ENCODE peak calls at places on chromosome 17, in eight cellular contexts. I is A549, H is tibial nerve, Q is transverse colon, X is stomach, S is sigmoid colon, L is SK-N-SH, E is esophagus muscularis mucosa. U is an unnamed sample. For H3K4me1, the result is how much of the 10 kb centered on the place peaks cover.

GRCh38 chr17:61574542-61575351 is 16.3 kb downstream of the NACA2 start:
- DNase-seq in H (no peak), E (no peak), Q (no peak), I (peak), L (peak), X (no peak), S (no peak), U (no peak)

GRCh38 chr17:79630120-79630519 is 19.3 kb upstream of the RBFOX3 start:
- DNase-seq in L (peak), Q (no peak), I (peak), H (no peak), S (peak), X (peak), E (no peak), U (peak)

GRCh38 chr17:76268015-76268749 is 3.0 kb downstream of the UBALD2 start:
- DNase-seq in E (peak), I (no peak), Q (peak), X (peak), L (peak), S (peak), H (peak), U (peak)

GRCh38 chr17:27575100-27575911 is 55.7 kb upstream of the LGALS9 start:
- DNase-seq in S (no peak), X (no peak), L (no peak), E (no peak), I (no peak), H (no peak), Q (no peak), U (no peak)

GRCh38 chr17:16354585-16354984 is 1.3 kb upstream of the CENPV start:
- DNase-seq in E (no peak), H (no peak), I (no peak), S (peak), L (no peak), X (no peak), Q (no peak), U (peak)

GRCh38 chr17:68197091-68197996 is 50.5 kb upstream of the AMZ2 start:
- DNase-seq in I (peak), S (no peak), L (peak), E (no peak), H (no peak), Q (peak), X (no peak), U (no peak)

GRCh38 chr17:29840884-29841283 is 89.1 kb downstream of the SSH2 start:
- DNase-seq in Q (no peak), E (no peak), S (no peak), I (no peak), H (no peak), X (no peak), L (no peak), U (no peak)

GRCh38 chr17:2189231-2189630 is 114.4 kb downstream of the SMG6 start:
- DNase-seq in I (no peak), E (no peak), H (no peak), Q (no peak), L (no peak), S (no peak), X (no peak), U (no peak)

GRCh38 chr17:73795730-73796129 is 151.5 kb upstream of the SDK2 start:
- DNase-seq in X (no peak), S (no peak), Q (no peak), I (no peak), L (no peak), H (no peak), E (no peak), U (no peak)

GRCh38 chr17:34607917-34608316 is 28.5 kb downstream of the TMEM132E start:
- DNase-seq in S (no peak), Q (no peak), H (no peak), X (no peak), E (no peak), L (no peak), I (no peak), U (no peak)

GRCh38 chr17:39231587-39232551 is 6.1 kb upstream of the STAC2 start:
- DNase-seq in Q (peak), H (no peak), L (peak), X (peak), E (no peak), S (peak), I (peak), U (no peak)

GRCh38 chr17:40582328-40582901 is 17.1 kb upstream of the CCR7 start:
- DNase-seq in Q (peak), S (no peak), X (peak), I (no peak), L (no peak), H (no peak), E (no peak), U (peak)

GRCh38 chr17:45584092-45585036 is 93.8 kb upstream of the PLEKHM1 start:
- DNase-seq in I (peak), S (peak), E (peak), H (no peak), L (peak), X (peak), Q (peak), U (peak)

GRCh38 chr17:33377837-33378236 is 84.7 kb upstream of the ASIC2 start:
- DNase-seq in I (no peak), Q (no peak), E (no peak), X (no peak), H (no peak), S (no peak), L (no peak), U (no peak)

GRCh38 chr17:47884905-47885735 is 10.9 kb upstream of the SP2 start:
- DNase-seq in E (no peak), Q (peak), X (no peak), L (no peak), S (no peak), H (no peak), I (no peak), U (no peak)

GRCh38 chr17:58513391-58513912 is 986 bp downstream of the MTMR4 start:
- DNase-seq in X (no peak), H (no peak), L (peak), I (no peak), Q (no peak), E (no peak), S (peak), U (no peak)

GRCh38 chr17:79002796-79003593 is 6.6 kb downstream of the CANT1 start:
- DNase-seq in S (peak), I (no peak), X (no peak), Q (no peak), E (no peak), L (no peak), H (no peak), U (peak)

GRCh38 chr17:15384142-15384803 is 42.9 kb upstream of the TEKT3 start:
- DNase-seq in L (no peak), X (no peak), E (peak), Q (peak), S (peak), H (no peak), I (no peak), U (no peak)

GRCh38 chr17:7914771-7915610 is 1.1 kb downstream of the RNF227 start:
- DNase-seq in X (no peak), E (no peak), Q (peak), S (peak), H (no peak), L (no peak), I (peak), U (no peak)

GRCh38 chr17:47966079-47966519 is 4.8 kb upstream of the CDK5RAP3 start:
- DNase-seq in L (no peak), H (no peak), X (no peak), E (no peak), S (no peak), I (no peak), Q (peak), U (no peak)

GRCh38 chr17:42072323-42073187 is 22.2 kb upstream of the C17orf113 start:
- DNase-seq in E (no peak), X (peak), Q (no peak), I (peak), L (peak), S (no peak), H (no peak), U (no peak)

GRCh38 chr17:60905709-60906108 is 228.1 kb downstream of the BCAS3 start:
- DNase-seq in E (no peak), X (no peak), L (no peak), S (no peak), H (no peak), I (no peak), Q (no peak), U (no peak)

GRCh38 chr17:40548491-40548981 is 16.7 kb downstream of the CCR7 start:
- DNase-seq in L (no peak), S (no peak), E (peak), I (no peak), H (no peak), Q (no peak), X (peak), U (peak)

GRCh38 chr17:61478790-61479492 is 26.7 kb downstream of the TBX4 start:
- DNase-seq in X (no peak), L (no peak), Q (no peak), E (no peak), H (no peak), I (no peak), S (peak), U (peak)

GRCh38 chr17:57467226-57467625 is 210.9 kb downstream of the MSI2 start:
- DNase-seq in S (no peak), I (no peak), L (no peak), X (no peak), H (no peak), Q (no peak), E (no peak), U (no peak)

GRCh38 chr17:62666061-62666800 is 38.8 kb downstream of the MRC2 start:
- DNase-seq in X (no peak), Q (no peak), L (peak), E (no peak), S (no peak), H (no peak), I (no peak), U (no peak)

GRCh38 chr17:19928299-19928698 is 49.3 kb downstream of the AKAP10 start:
- DNase-seq in Q (no peak), S (no peak), H (no peak), E (no peak), L (no peak), X (no peak), I (no peak), U (no peak)

GRCh38 chr17:65531508-65532431 is 29.7 kb downstream of the AXIN2 start:
- DNase-seq in E (no peak), S (peak), H (no peak), X (peak), I (peak), Q (peak), L (peak), U (no peak)

GRCh38 chr17:14201087-14201486 is 35.6 kb downstream of the CDRT15 start:
- DNase-seq in S (no peak), L (no peak), X (no peak), H (no peak), E (no peak), I (no peak), Q (peak), U (no peak)

GRCh38 chr17:2940352-2940751 is 123.1 kb downstream of the OR1D5 start:
- DNase-seq in X (peak), I (no peak), S (peak), Q (no peak), L (no peak), H (no peak), E (no peak), U (no peak)

GRCh38 chr17:77779711-77780539 is 178.6 kb upstream of the TNRC6C start:
- DNase-seq in H (no peak), X (no peak), L (peak), S (peak), Q (no peak), I (no peak), E (no peak), U (no peak)

GRCh38 chr17:7745748-7746470 is 28.4 kb downstream of the DNAH2 start:
- DNase-seq in I (peak), L (no peak), X (no peak), H (no peak), Q (no peak), E (no peak), S (no peak), U (no peak)

GRCh38 chr17:50356418-50356817 is 10.5 kb downstream of the XYLT2 start:
- DNase-seq in H (no peak), I (no peak), X (peak), Q (no peak), E (no peak), L (no peak), S (peak), U (peak)
- TF ChIP-seq CTCF in H (no peak), I (no peak), X (no peak), Q (no peak), E (no peak), L (no peak), S (no peak), U (no peak)

GRCh38 chr17:81809556-81809998 is 5.6 kb downstream of the GCGR start:
- DNase-seq in S (no peak), H (no peak), X (no peak), L (no peak), E (no peak), Q (no peak), I (no peak), U (no peak)
- H3K4me1 ChIP-seq in S (under half), H (under half), X (under half), L (under half), E (under half), Q (under half), I (under half), U (under half)

GRCh38 chr17:82202981-82203380 is 9.7 kb downstream of the CCDC57 start:
- DNase-seq in S (no peak), L (peak), X (no peak), E (no peak), H (no peak), I (no peak), Q (no peak), U (no peak)

GRCh38 chr17:82203920-82204319 is 8.7 kb downstream of the CCDC57 start:
- DNase-seq in E (no peak), H (no peak), S (no peak), Q (no peak), L (peak), X (no peak), I (no peak), U (no peak)

GRCh38 chr17:82204831-82205719 is 7.6 kb downstream of the CCDC57 start:
- DNase-seq in H (no peak), E (no peak), S (no peak), I (peak), X (no peak), L (peak), Q (no peak), U (no peak)

GRCh38 chr17:82201498-82201910 is 11.1 kb downstream of the CCDC57 start:
- DNase-seq in L (peak), E (no peak), X (peak), I (no peak), H (no peak), Q (no peak), S (no peak), U (no peak)

GRCh38 chr17:82205720-82206508 is 6.7 kb downstream of the CCDC57 start:
- DNase-seq in Q (peak), I (peak), L (peak), H (peak), X (peak), E (peak), S (peak), U (peak)
- TF ChIP-seq EP300 in Q (no peak), I (no peak), L (no peak), H (peak), X (no peak), E (no peak), S (no peak), U (no peak)

GRCh38 chr17:36703860-36704266 is 102.5 kb downstream of the MRM1 start:
- DNase-seq in H (no peak), Q (peak), L (peak), E (no peak), S (no peak), I (peak), X (no peak), U (no peak)
- TF ChIP-seq CTCF in H (no peak), Q (no peak), L (no peak), E (no peak), S (no peak), I (no peak), X (no peak), U (no peak)

U was measured in suprapubic skin.